ENCODE peak calls at places on chromosomes 16 and 17, in ten cellular contexts. W, Z, L, H, S, E, X, K, B and F are unnamed samples.

GRCh38 chr16:71700822-71701221 is 23.7 kb downstream of the PHLPP2 start:
- DNase-seq in W (no peak), Z (no peak), L (no peak), H (no peak), S (no peak), E (no peak), X (no peak), K (no peak), B (no peak), F (no peak)

GRCh38 chr16:23905027-23905426 is 69.2 kb downstream of the PRKCB start:
- DNase-seq in W (no peak), Z (peak), L (peak), H (peak), S (no peak), E (peak), X (no peak), K (peak), B (no peak), F (no peak)

GRCh38 chr17:28701987-28702751 is 9.5 kb downstream of the PROCA1 start:
- DNase-seq in W (peak), Z (no peak), L (no peak), H (no peak), S (no peak), E (no peak), X (no peak), K (no peak), B (no peak), F (no peak)

GRCh38 chr16:10738231-10739077 is 5.2 kb upstream of the NUBP1 start:
- DNase-seq in W (peak), Z (peak), L (peak), H (peak), S (no peak), E (no peak), X (peak), K (peak), B (peak), F (no peak)

GRCh38 chr17:7523033-7523432 is 25.8 kb upstream of the TNFSF12 start:
- DNase-seq in W (no peak), Z (peak), L (no peak), H (no peak), S (no peak), E (no peak), X (no peak), K (no peak), B (no peak), F (no peak)

GRCh38 chr16:11303405-11304138 is 22.4 kb upstream of the PRM1 start:
- DNase-seq in W (no peak), Z (no peak), L (peak), H (no peak), S (peak), E (no peak), X (no peak), K (no peak), B (no peak), F (peak)

GRCh38 chr16:78211951-78212350 is 112.5 kb downstream of the WWOX start:
- DNase-seq in W (no peak), Z (no peak), L (peak), H (no peak), S (no peak), E (no peak), X (no peak), K (no peak), B (no peak), F (peak)

GRCh38 chr16:30113031-30113710 is at the start of gene GDPD3:
- DNase-seq in W (no peak), Z (no peak), L (peak), H (peak), S (peak), E (no peak), X (no peak), K (no peak), B (no peak), F (no peak)

GRCh38 chr17:7266784-7267183 is 4.5 kb upstream of the CLDN7 start:
- DNase-seq in W (no peak), Z (no peak), L (peak), H (no peak), S (no peak), E (no peak), X (no peak), K (no peak), B (no peak), F (no peak)

GRCh38 chr16:1026784-1027415 is 45.3 kb downstream of the SOX8 start:
- DNase-seq in W (peak), Z (no peak), L (no peak), H (no peak), S (no peak), E (no peak), X (no peak), K (no peak), B (no peak), F (no peak)

GRCh38 chr17:73205326-73205980 is 12.6 kb downstream of the COG1 start:
- DNase-seq in W (peak), Z (no peak), L (no peak), H (no peak), S (no peak), E (no peak), X (no peak), K (no peak), B (peak), F (peak)

GRCh38 chr17:74011963-74012362 is 191.5 kb upstream of the RPL38 start:
- DNase-seq in W (no peak), Z (no peak), L (peak), H (no peak), S (peak), E (no peak), X (no peak), K (no peak), B (no peak), F (no peak)

GRCh38 chr17:75587718-75588545 is at the start of gene MYO15B:
- DNase-seq in W (no peak), Z (no peak), L (peak), H (peak), S (no peak), E (no peak), X (no peak), K (peak), B (peak), F (no peak)
- H3K4me3 ChIP-seq in W (peak), Z (peak), L (peak), H (peak), S (no peak), E (peak), X (peak), K (peak), B (peak), F (no peak)

GRCh38 chr17:39617100-39617445 is 9.4 kb upstream of the NEUROD2 start:
- DNase-seq in W (no peak), Z (no peak), L (no peak), H (no peak), S (no peak), E (no peak), X (no peak), K (no peak), B (no peak), F (no peak)
- H3K4me3 ChIP-seq in W (peak), Z (peak), L (no peak), H (no peak), S (no peak), E (peak), X (peak), K (no peak), B (no peak), F (peak)

DNA sequence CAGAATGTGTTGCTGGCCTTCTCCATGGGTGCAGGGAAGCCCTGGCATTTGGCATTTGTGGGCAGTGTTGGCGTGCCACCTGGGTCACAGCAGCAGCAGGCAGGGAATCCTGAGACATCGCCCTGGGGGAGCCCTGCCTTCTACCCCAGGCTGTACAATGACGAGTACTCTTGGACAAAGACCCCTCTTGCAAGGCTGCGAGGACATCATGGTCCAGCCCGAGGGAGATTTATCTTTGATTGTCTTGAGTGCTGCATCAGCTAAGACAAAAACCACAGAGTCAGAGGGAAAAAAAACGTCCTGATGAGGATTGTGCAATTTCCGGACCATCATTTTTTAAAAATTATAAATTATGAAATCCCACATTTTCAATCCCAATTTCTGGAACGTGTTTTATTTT is 3.7 kb downstream of the CRISPLD2 start:
- DNase-seq in W (no peak), Z (peak), L (no peak), H (no peak), S (no peak), E (no peak), X (no peak), K (peak), B (no peak), F (no peak)
- H3K4me3 ChIP-seq in W (no peak), Z (no peak), L (no peak), H (no peak), S (no peak), E (no peak), X (no peak), K (peak), B (no peak), F (no peak)

GRCh38 chr17:79950306-79950705 is 85.4 kb downstream of the TBC1D16 start:
- DNase-seq in W (no peak), Z (no peak), L (peak), H (peak), S (no peak), E (no peak), X (no peak), K (peak), B (peak), F (no peak)
- H3K4me3 ChIP-seq in W (peak), Z (no peak), L (no peak), H (no peak), S (no peak), E (no peak), X (no peak), K (no peak), B (no peak), F (no peak)

GRCh38 chr16:2724088-2724676 is 4.2 kb upstream of the PRSS27 start:
- DNase-seq in W (no peak), Z (no peak), L (no peak), H (no peak), S (no peak), E (no peak), X (no peak), K (no peak), B (no peak), F (no peak)

GRCh38 chr16:2724816-2725348 is 4.9 kb upstream of the PRSS27 start:
- DNase-seq in W (no peak), Z (no peak), L (no peak), H (no peak), S (no peak), E (no peak), X (no peak), K (no peak), B (no peak), F (no peak)

GRCh38 chr16:2726923-2727322 is 6.9 kb upstream of the PRSS27 start:
- DNase-seq in W (no peak), Z (no peak), L (no peak), H (no peak), S (no peak), E (no peak), X (no peak), K (no peak), B (no peak), F (no peak)

DNA sequence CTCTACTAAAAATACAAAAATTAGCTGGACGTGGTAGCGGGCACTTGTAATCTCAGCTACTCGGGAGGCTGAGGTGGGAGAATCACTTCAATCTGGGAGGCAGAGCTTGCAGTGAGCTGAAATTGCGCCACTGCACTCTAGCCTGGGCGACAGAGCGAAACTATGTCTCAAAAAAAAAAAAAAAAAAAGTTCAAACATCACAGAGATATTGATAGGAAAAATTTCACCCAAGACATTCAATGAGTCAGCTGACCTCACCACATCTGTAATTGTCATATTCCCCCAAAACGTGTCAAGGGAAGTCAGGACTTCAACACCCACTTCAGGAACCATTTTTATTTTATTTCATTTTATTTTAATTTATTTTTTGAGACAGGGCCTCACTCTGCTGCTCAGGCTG is 8.0 kb upstream of the PRSS27 start:
- DNase-seq in W (no peak), Z (no peak), L (no peak), H (no peak), S (no peak), E (no peak), X (no peak), K (no peak), B (no peak), F (no peak)
- H3K4me3 ChIP-seq in W (no peak), Z (no peak), L (no peak), H (no peak), S (no peak), E (no peak), X (no peak), K (no peak), B (no peak), F (no peak)